ENCODE peak calls at places on chromosome 15, in eight cellular contexts. L is Peyer's patch, N is tibial nerve, P is neural progenitor cell, E is trophoblast cell, U is uterus, T is kidney, D is spleen. Z is an unnamed sample. For H3K4me1, the result is how much of the 10 kb centered on the place peaks cover.

GRCh38 chr15:51861557-51862350 is 32.3 kb downstream of the TMOD3 start:
- DNase-seq in L (peak), N (no peak), P (no peak), E (no peak), U (no peak), T (no peak), D (no peak), Z (peak)

GRCh38 chr15:45268135-45268534 is 16.1 kb downstream of the SLC28A2 start:
- DNase-seq in L (peak), N (no peak), P (no peak), E (no peak), U (no peak), T (no peak), D (no peak), Z (no peak)

GRCh38 chr15:85312925-85313324 is 67.5 kb upstream of the AKAP13 start:
- DNase-seq in L (no peak), N (no peak), P (no peak), E (peak), U (no peak), T (no peak), D (no peak), Z (no peak)

GRCh38 chr15:56716334-56716733 is 17.0 kb downstream of the ZNF280D start:
- DNase-seq in L (no peak), N (no peak), P (no peak), E (no peak), U (no peak), T (no peak), D (no peak), Z (no peak)

GRCh38 chr15:40322531-40323238 is 807 bp upstream of the INAFM2 start:
- DNase-seq in L (no peak), N (no peak), P (no peak), E (no peak), U (no peak), T (peak), D (no peak), Z (no peak)

GRCh38 chr15:60408438-60409105 is 10.8 kb upstream of the ANXA2 start:
- DNase-seq in L (no peak), N (no peak), P (no peak), E (no peak), U (no peak), T (no peak), D (no peak), Z (no peak)

GRCh38 chr15:52234596-52235541 is 43.7 kb upstream of the GNB5 start:
- DNase-seq in L (peak), N (no peak), P (no peak), E (no peak), U (no peak), T (peak), D (peak), Z (no peak)

GRCh38 chr15:75508741-75509532 is 57.4 kb upstream of the SIN3A start:
- DNase-seq in L (no peak), N (peak), P (no peak), E (peak), U (peak), T (no peak), D (no peak), Z (no peak)

GRCh38 chr15:38299216-38299615 is 46.6 kb downstream of the SPRED1 start:
- DNase-seq in L (no peak), N (no peak), P (no peak), E (no peak), U (no peak), T (no peak), D (no peak), Z (no peak)

GRCh38 chr15:72319360-72319984 is 485 bp downstream of the CELF6 start:
- DNase-seq in L (peak), N (peak), P (peak), E (peak), U (peak), T (peak), D (peak), Z (peak)

GRCh38 chr15:67833504-67834248 is 6.2 kb downstream of the RNU6-1 start:
- DNase-seq in L (peak), N (no peak), P (peak), E (no peak), U (no peak), T (peak), D (peak), Z (no peak)

GRCh38 chr15:85443593-85444328 is 63.4 kb downstream of the AKAP13 start:
- DNase-seq in L (no peak), N (no peak), P (peak), E (peak), U (no peak), T (no peak), D (no peak), Z (no peak)

GRCh38 chr15:37093480-37094410 is 6.6 kb downstream of the MEIS2 start:
- DNase-seq in L (no peak), N (no peak), P (no peak), E (no peak), U (peak), T (no peak), D (no peak), Z (no peak)

GRCh38 chr15:49624046-49624445 is 3.2 kb downstream of the DTWD1 start:
- DNase-seq in L (no peak), N (no peak), P (no peak), E (no peak), U (no peak), T (no peak), D (no peak), Z (no peak)

GRCh38 chr15:43329222-43329959 is 982 bp downstream of the LCMT2 start:
- DNase-seq in L (peak), N (no peak), P (peak), E (peak), U (peak), T (no peak), D (peak), Z (no peak)

GRCh38 chr15:43939070-43939469 is 112.3 kb downstream of the WDR76 start:
- DNase-seq in L (no peak), N (no peak), P (no peak), E (no peak), U (no peak), T (no peak), D (no peak), Z (no peak)

GRCh38 chr15:69608661-69609060 is 156.0 kb downstream of the RPLP1 start:
- DNase-seq in L (no peak), N (no peak), P (no peak), E (peak), U (no peak), T (no peak), D (no peak), Z (no peak)

GRCh38 chr15:39515765-39516164 is 65.1 kb upstream of the THBS1 start:
- DNase-seq in L (no peak), N (no peak), P (no peak), E (no peak), U (no peak), T (no peak), D (no peak), Z (no peak)

GRCh38 chr15:53716909-53717878 is 42.3 kb downstream of the WDR72 start:
- DNase-seq in L (no peak), N (no peak), P (peak), E (no peak), U (no peak), T (no peak), D (no peak), Z (no peak)

GRCh38 chr15:81887913-81888312 is 157.9 kb downstream of the MEX3B start:
- DNase-seq in L (no peak), N (no peak), P (no peak), E (no peak), U (peak), T (no peak), D (no peak), Z (no peak)

GRCh38 chr15:75129788-75130187 is 71.9 kb upstream of the C15orf39 start:
- DNase-seq in L (peak), N (no peak), P (no peak), E (no peak), U (no peak), T (no peak), D (no peak), Z (no peak)

GRCh38 chr15:39979606-39980005 is 45.7 kb downstream of the EIF2AK4 start:
- DNase-seq in L (no peak), N (no peak), P (no peak), E (no peak), U (no peak), T (no peak), D (no peak), Z (no peak)

GRCh38 chr15:54150255-54150654 is 172.0 kb downstream of the UNC13C start:
- DNase-seq in L (no peak), N (no peak), P (no peak), E (no peak), U (no peak), T (no peak), D (no peak), Z (no peak)

GRCh38 chr15:95162069-95162468 is 930.7 kb downstream of the MCTP2 start:
- DNase-seq in L (no peak), N (no peak), P (no peak), E (no peak), U (no peak), T (no peak), D (no peak), Z (no peak)

GRCh38 chr15:22780267-22780666 is 6.2 kb upstream of the NIPA1 start:
- DNase-seq in L (no peak), N (no peak), P (no peak), E (no peak), U (no peak), T (no peak), D (no peak), Z (no peak)

GRCh38 chr15:63240136-63240535 is 37.3 kb upstream of the APH1B start:
- DNase-seq in L (no peak), N (no peak), P (no peak), E (no peak), U (no peak), T (no peak), D (no peak), Z (no peak)

GRCh38 chr15:63236272-63236671 is 41.1 kb upstream of the APH1B start:
- DNase-seq in L (no peak), N (no peak), P (no peak), E (no peak), U (no peak), T (no peak), D (no peak), Z (no peak)

GRCh38 chr15:63241316-63241715 is 36.1 kb upstream of the APH1B start:
- DNase-seq in L (no peak), N (no peak), P (no peak), E (no peak), U (no peak), T (no peak), D (no peak), Z (no peak)

GRCh38 chr15:63238181-63238580 is 39.2 kb upstream of the APH1B start:
- DNase-seq in L (no peak), N (no peak), P (no peak), E (no peak), U (no peak), T (no peak), D (no peak), Z (no peak)

DNA sequence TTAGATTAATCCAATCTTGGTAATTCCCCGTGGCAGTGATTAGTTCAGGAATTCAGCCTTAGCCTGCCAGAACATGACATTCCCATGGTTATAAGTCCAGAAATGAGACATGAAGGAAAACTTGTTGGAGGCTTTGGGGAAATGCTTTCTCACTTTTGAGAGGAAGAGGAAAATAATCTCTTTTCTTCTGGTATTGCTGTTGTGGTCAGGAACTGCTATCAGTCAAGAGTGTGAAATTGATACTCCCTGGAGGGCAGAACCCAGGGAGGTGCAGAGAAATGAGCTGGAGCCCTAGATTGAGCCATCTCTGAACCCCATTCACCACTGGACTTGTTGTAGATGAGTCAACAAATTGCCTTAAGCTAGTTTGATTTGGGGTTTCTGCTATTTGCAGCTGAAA is 38.6 kb upstream of the APH1B start:
- DNase-seq in L (no peak), N (no peak), P (no peak), E (no peak), U (no peak), T (no peak), D (no peak), Z (no peak)
- H3K4me1 ChIP-seq in L (under half), N (under half), P (under half), E (under half), U (under half), T (under half), D (under half), Z (under half)

GRCh38 chr15:66389098-66389858 is 2.6 kb downstream of the MAP2K1 start:
- DNase-seq in L (peak), N (no peak), P (no peak), E (no peak), U (no peak), T (no peak), D (no peak), Z (peak)
- H3K27ac ChIP-seq in L (no peak), N (no peak), P (no peak), E (no peak), U (no peak), T (no peak), D (no peak), Z (no peak)

DNA sequence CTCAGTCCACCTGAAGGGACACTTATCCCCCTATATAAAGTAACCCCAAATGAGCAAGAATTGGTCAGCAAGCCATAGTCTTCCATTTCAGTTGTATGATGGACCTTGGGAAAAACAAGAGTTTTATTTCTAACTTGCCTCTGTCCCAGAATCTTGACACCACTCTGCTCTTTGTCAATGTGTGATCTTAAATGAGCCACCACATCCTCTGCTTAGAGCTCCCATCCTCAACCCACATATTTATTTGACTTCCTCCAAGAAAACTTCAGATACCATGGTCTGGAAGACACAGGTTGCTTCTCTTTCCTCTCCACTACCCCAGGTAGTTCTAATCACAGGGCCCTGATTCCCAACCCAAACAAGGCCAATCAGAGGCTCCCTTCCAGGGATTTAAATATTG is 64.5 kb downstream of the MTHFS start:
- DNase-seq in L (no peak), N (no peak), P (no peak), E (no peak), U (no peak), T (no peak), D (no peak), Z (no peak)
- H3K4me1 ChIP-seq in L (under half), N (under half), P (under half), E (under half), U (under half), T (under half), D (under half), Z (under half)

DNA sequence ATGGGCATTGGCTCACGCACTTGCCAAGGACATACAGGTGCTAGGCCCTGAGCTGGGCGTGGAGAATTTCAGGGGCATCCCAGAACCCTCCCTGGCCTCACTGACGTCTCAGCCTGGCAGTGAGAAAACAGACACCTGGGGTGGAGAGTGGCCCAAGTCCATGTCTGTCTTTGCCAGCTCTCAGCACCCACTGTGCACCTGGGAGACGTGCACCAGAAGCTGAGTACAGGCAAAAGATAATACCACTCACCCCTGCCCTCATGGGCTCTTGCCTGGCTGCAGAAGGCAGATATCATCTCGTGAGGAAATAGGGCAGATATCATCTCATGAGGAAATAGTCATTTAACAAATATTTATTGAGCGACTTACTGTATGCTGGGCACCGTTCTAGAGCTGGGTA is 8.0 kb downstream of the LOXL1 start:
- DNase-seq in L (no peak), N (no peak), P (no peak), E (peak), U (no peak), T (no peak), D (peak), Z (no peak)
- H3K27ac ChIP-seq in L (no peak), N (no peak), P (no peak), E (no peak), U (no peak), T (no peak), D (no peak), Z (no peak)